ENCODE peak calls at places on chromosome 14, in four cellular contexts. K is adrenal gland; Y is AG09319; C is stimulated activated CD4-positive, alpha-beta T cell treated with anti-CD3 and anti-CD28 coated beads, Interleukin-12 subunit alpha, Interleukin-12 subunit beta, amount 100 ng/mL, for 4 hours. F is an unnamed sample.

GRCh38 chr14:102980409-102980810 is 57.9 kb downstream of the AMN start:
- DNase-seq in K (no peak), Y (no peak), C (no peak), F (no peak)

GRCh38 chr14:51789631-51790030 is 70.8 kb upstream of the GNG2 start:
- DNase-seq in K (no peak), Y (no peak), C (no peak), F (no peak)

GRCh38 chr14:103625361-103626095 is 3.5 kb upstream of the KLC1 start:
- DNase-seq in K (no peak), Y (no peak), C (no peak), F (peak; percentile 55)

GRCh38 chr14:36605506-36605857 is 23.1 kb upstream of the NKX2-8 start:
- DNase-seq in K (no peak), Y (no peak), C (no peak), F (no peak)

GRCh38 chr14:75896341-75896740 is 85.5 kb downstream of the TGFB3 start:
- DNase-seq in K (no peak), Y (no peak), C (no peak), F (no peak)

GRCh38 chr14:58280954-58281787 is 17.2 kb upstream of the ARID4A start:
- DNase-seq in K (peak; percentile 83), Y (peak; percentile 76), C (no peak), F (peak; percentile 18)

GRCh38 chr14:99131632-99132271 is 140.2 kb downstream of the BCL11B start:
- DNase-seq in K (no peak), Y (no peak), C (no peak), F (no peak)

GRCh38 chr14:33914676-33915516 is 36.0 kb downstream of the EGLN3 start:
- DNase-seq in K (no peak), Y (no peak), C (no peak), F (no peak)

GRCh38 chr14:38791862-38792261 is 311.2 kb downstream of the SEC23A start:
- DNase-seq in K (no peak), Y (no peak), C (no peak), F (no peak)

GRCh38 chr14:68975667-68976066 is 3.4 kb downstream of the ACTN1 start:
- DNase-seq in K (peak; percentile 40), Y (no peak), C (no peak), F (no peak)

GRCh38 chr14:69693823-69694729 is 72.9 kb upstream of the SRSF5 start:
- DNase-seq in K (peak; percentile 86), Y (peak; percentile 18), C (no peak), F (no peak)

F was measured in GM06990.